ENCODE peak calls at places on chromosomes 6 and 20, in seven cellular contexts. One of them, this sample, is unnamed.

GRCh38 chr20:59566631-59567524 is 37.5 kb upstream of the PHACTR3 start:
- DNase-seq in glutamatergic neuron: no peak
- DNase-seq in right cardiac atrium: no peak
- DNase-seq in right lobe of liver: peak; percentile 31
- DNase-seq in CD4-positive, alpha-beta memory T cell: no peak
- DNase-seq in A172: no peak
- DNase-seq in left cardiac atrium: no peak
- DNase-seq in this sample: no peak

GRCh38 chr6:41334482-41335023 is 855 bp upstream of the NCR2 start:
- DNase-seq in glutamatergic neuron: peak; percentile 44
- DNase-seq in right cardiac atrium: no peak
- DNase-seq in CD4-positive, alpha-beta memory T cell: no peak
- DNase-seq in right lobe of liver: no peak
- DNase-seq in A172: no peak
- DNase-seq in left cardiac atrium: no peak
- DNase-seq in this sample: no peak

GRCh38 chr20:58518896-58519593 is 3.8 kb upstream of the APCDD1L start:
- DNase-seq in left cardiac atrium: no peak
- DNase-seq in A172: no peak
- DNase-seq in CD4-positive, alpha-beta memory T cell: no peak
- DNase-seq in right lobe of liver: no peak
- DNase-seq in right cardiac atrium: no peak
- DNase-seq in glutamatergic neuron: no peak
- DNase-seq in this sample: no peak

GRCh38 chr20:4962257-4962855 is 39.0 kb downstream of the SLC23A2 start:
- DNase-seq in A172: peak; percentile 37
- DNase-seq in right lobe of liver: no peak
- DNase-seq in right cardiac atrium: no peak
- DNase-seq in left cardiac atrium: no peak
- DNase-seq in glutamatergic neuron: no peak
- DNase-seq in CD4-positive, alpha-beta memory T cell: peak; percentile 26
- DNase-seq in this sample: no peak

GRCh38 chr20:62606551-62607201 is 35.6 kb upstream of the SLCO4A1 start:
- DNase-seq in A172: peak; percentile 74
- DNase-seq in left cardiac atrium: peak; percentile 71
- DNase-seq in right lobe of liver: no peak
- DNase-seq in CD4-positive, alpha-beta memory T cell: no peak
- DNase-seq in glutamatergic neuron: no peak
- DNase-seq in right cardiac atrium: peak; percentile 82
- DNase-seq in this sample: no peak

GRCh38 chr6:163750436-163751031 is 336.0 kb downstream of the QKI start:
- DNase-seq in CD4-positive, alpha-beta memory T cell: peak; percentile 3
- DNase-seq in A172: no peak
- DNase-seq in right cardiac atrium: no peak
- DNase-seq in left cardiac atrium: no peak
- DNase-seq in glutamatergic neuron: no peak
- DNase-seq in right lobe of liver: no peak
- DNase-seq in this sample: no peak

GRCh38 chr6:105250523-105250922 is 70.7 kb upstream of the POPDC3 start:
- DNase-seq in A172: no peak
- DNase-seq in left cardiac atrium: no peak
- DNase-seq in right lobe of liver: no peak
- DNase-seq in glutamatergic neuron: no peak
- DNase-seq in CD4-positive, alpha-beta memory T cell: no peak
- DNase-seq in right cardiac atrium: no peak
- DNase-seq in this sample: no peak

GRCh38 chr6:33622456-33623431 is 1.6 kb downstream of the ITPR3 start:
- DNase-seq in right lobe of liver: no peak
- DNase-seq in right cardiac atrium: peak; percentile 73
- DNase-seq in CD4-positive, alpha-beta memory T cell: no peak
- DNase-seq in glutamatergic neuron: no peak
- DNase-seq in A172: no peak
- DNase-seq in left cardiac atrium: no peak
- DNase-seq in this sample: no peak

GRCh38 chr20:58001381-58001780 is 227.1 kb downstream of the ANKRD60 start:
- DNase-seq in left cardiac atrium: no peak
- DNase-seq in CD4-positive, alpha-beta memory T cell: no peak
- DNase-seq in glutamatergic neuron: no peak
- DNase-seq in right cardiac atrium: peak; percentile 79
- DNase-seq in right lobe of liver: no peak
- DNase-seq in A172: no peak
- DNase-seq in this sample: no peak

GRCh38 chr6:13229205-13230085 is 98.9 kb downstream of the TBC1D7 start:
- DNase-seq in left cardiac atrium: no peak
- DNase-seq in A172: peak; percentile 28
- DNase-seq in right lobe of liver: no peak
- DNase-seq in right cardiac atrium: no peak
- DNase-seq in CD4-positive, alpha-beta memory T cell: peak; percentile 6
- DNase-seq in glutamatergic neuron: no peak
- DNase-seq in this sample: no peak

GRCh38 chr6:88179692-88180091 is 13.5 kb upstream of the CNR1 start:
- DNase-seq in A172: no peak
- DNase-seq in right lobe of liver: no peak
- DNase-seq in CD4-positive, alpha-beta memory T cell: no peak
- DNase-seq in left cardiac atrium: no peak
- DNase-seq in glutamatergic neuron: no peak
- DNase-seq in right cardiac atrium: no peak
- DNase-seq in this sample: no peak

GRCh38 chr6:14270925-14271791 is 153.6 kb downstream of the CD83 start:
- DNase-seq in right lobe of liver: no peak
- DNase-seq in CD4-positive, alpha-beta memory T cell: no peak
- DNase-seq in left cardiac atrium: peak; percentile 45
- DNase-seq in right cardiac atrium: no peak
- DNase-seq in glutamatergic neuron: no peak
- DNase-seq in A172: peak; percentile 100
- DNase-seq in this sample: no peak

GRCh38 chr6:151380848-151381205 is 10.5 kb downstream of the ZBTB2 start:
- DNase-seq in A172: no peak
- DNase-seq in right lobe of liver: no peak
- DNase-seq in left cardiac atrium: no peak
- DNase-seq in glutamatergic neuron: no peak
- DNase-seq in CD4-positive, alpha-beta memory T cell: no peak
- DNase-seq in right cardiac atrium: no peak
- DNase-seq in this sample: no peak

GRCh38 chr6:156250593-156250992 is 526.6 kb upstream of the ARID1B start:
- DNase-seq in A172: peak; percentile 2
- DNase-seq in left cardiac atrium: no peak
- DNase-seq in glutamatergic neuron: no peak
- DNase-seq in right lobe of liver: no peak
- DNase-seq in right cardiac atrium: no peak
- DNase-seq in CD4-positive, alpha-beta memory T cell: no peak
- DNase-seq in this sample: no peak

GRCh38 chr6:125904871-125905270 is 51.7 kb upstream of the HINT3 start:
- DNase-seq in A172: peak; percentile 92
- DNase-seq in glutamatergic neuron: no peak
- DNase-seq in left cardiac atrium: no peak
- DNase-seq in right lobe of liver: no peak
- DNase-seq in right cardiac atrium: no peak
- DNase-seq in CD4-positive, alpha-beta memory T cell: peak; percentile 19
- DNase-seq in this sample: no peak

GRCh38 chr6:31400467-31401289 is 2.7 kb upstream of the MICA start:
- DNase-seq in left cardiac atrium: peak; percentile 86
- DNase-seq in CD4-positive, alpha-beta memory T cell: peak; percentile 70
- DNase-seq in glutamatergic neuron: no peak
- DNase-seq in right lobe of liver: peak; percentile 84
- DNase-seq in A172: peak; percentile 41
- DNase-seq in right cardiac atrium: peak; percentile 93
- DNase-seq in this sample: no peak

GRCh38 chr6:113397229-113397628 is 459.9 kb upstream of the MARCKS start:
- DNase-seq in A172: no peak
- DNase-seq in left cardiac atrium: no peak
- DNase-seq in right lobe of liver: no peak
- DNase-seq in right cardiac atrium: no peak
- DNase-seq in CD4-positive, alpha-beta memory T cell: no peak
- DNase-seq in glutamatergic neuron: no peak
- DNase-seq in this sample: no peak

GRCh38 chr6:33599413-33599911 is 19.4 kb upstream of the BAK1 start:
- DNase-seq in right lobe of liver: no peak
- DNase-seq in A172: peak; percentile 51
- DNase-seq in CD4-positive, alpha-beta memory T cell: no peak
- DNase-seq in left cardiac atrium: no peak
- DNase-seq in glutamatergic neuron: no peak
- DNase-seq in right cardiac atrium: no peak
- DNase-seq in this sample: no peak

GRCh38 chr20:53581444-53582311 is 12.0 kb downstream of the ZNF217 start:
- DNase-seq in left cardiac atrium: peak; percentile 19
- DNase-seq in A172: no peak
- DNase-seq in right cardiac atrium: peak; percentile 58
- DNase-seq in glutamatergic neuron: no peak
- DNase-seq in right lobe of liver: no peak
- DNase-seq in CD4-positive, alpha-beta memory T cell: no peak
- DNase-seq in this sample: no peak

GRCh38 chr6:47069156-47069555 is 27.0 kb upstream of the ADGRF1 start:
- DNase-seq in A172: no peak
- DNase-seq in left cardiac atrium: no peak
- DNase-seq in right cardiac atrium: no peak
- DNase-seq in glutamatergic neuron: no peak
- DNase-seq in CD4-positive, alpha-beta memory T cell: no peak
- DNase-seq in right lobe of liver: no peak
- DNase-seq in this sample: no peak

GRCh38 chr20:50820515-50821256 is 25.8 kb downstream of the BCAS4 start:
- DNase-seq in A172: no peak
- DNase-seq in left cardiac atrium: no peak
- DNase-seq in right lobe of liver: no peak
- DNase-seq in glutamatergic neuron: no peak
- DNase-seq in CD4-positive, alpha-beta memory T cell: no peak
- DNase-seq in right cardiac atrium: no peak
- DNase-seq in this sample: peak; percentile 14

GRCh38 chr6:5158191-5158590 is 73.0 kb downstream of the PPP1R3G start:
- DNase-seq in CD4-positive, alpha-beta memory T cell: no peak
- DNase-seq in glutamatergic neuron: no peak
- DNase-seq in right cardiac atrium: no peak
- DNase-seq in left cardiac atrium: no peak
- DNase-seq in A172: no peak
- DNase-seq in right lobe of liver: no peak
- DNase-seq in this sample: no peak

GRCh38 chr6:54291738-54292137 is 16.5 kb upstream of the TINAG start:
- DNase-seq in right cardiac atrium: no peak
- DNase-seq in glutamatergic neuron: no peak
- DNase-seq in A172: peak; percentile 51
- DNase-seq in left cardiac atrium: no peak
- DNase-seq in CD4-positive, alpha-beta memory T cell: no peak
- DNase-seq in right lobe of liver: no peak
- DNase-seq in this sample: no peak

GRCh38 chr6:23002044-23002619 is 432.8 kb downstream of the HDGFL1 start:
- DNase-seq in A172: no peak
- DNase-seq in right cardiac atrium: no peak
- DNase-seq in glutamatergic neuron: no peak
- DNase-seq in left cardiac atrium: no peak
- DNase-seq in CD4-positive, alpha-beta memory T cell: no peak
- DNase-seq in right lobe of liver: no peak
- DNase-seq in this sample: no peak

This sample was measured in NCI-H2227 treated with DMSO at 0.1 percent for 48 hours.